ENCODE peak calls at places on chromosome 17, in six cellular contexts. R is HCT116, J is Panc1, X is transverse colon, P is HepG2, B is stomach. Y is an unnamed sample.

GRCh38 chr17:71516149-71516548 is 604.7 kb upstream of the SOX9 start:
- DNase-seq in X (no peak), B (no peak), R (no peak), P (no peak), J (no peak), Y (no peak)

GRCh38 chr17:73042225-73042624 is 50.3 kb downstream of the SLC39A11 start:
- DNase-seq in J (no peak), X (no peak), B (no peak), P (no peak), R (no peak), Y (no peak)

GRCh38 chr17:66835476-66835875 is 559 bp downstream of the CACNG5 start:
- DNase-seq in R (no peak), P (no peak), B (no peak), X (no peak), J (no peak), Y (no peak)

GRCh38 chr17:41913798-41914197 is 5.0 kb downstream of the ACLY start:
- DNase-seq in P (no peak), B (no peak), J (no peak), X (no peak), R (no peak), Y (no peak)

GRCh38 chr17:54891176-54891821 is 9.4 kb upstream of the TOM1L1 start:
- DNase-seq in B (no peak), J (no peak), R (peak), P (peak), X (no peak), Y (no peak)

GRCh38 chr17:81512984-81513668 is 527 bp upstream of the ACTG1 start:
- DNase-seq in B (peak), X (peak), P (peak), R (no peak), J (no peak), Y (peak)

GRCh38 chr17:7383742-7384488 is 3.0 kb downstream of the TNK1 start:
- DNase-seq in P (no peak), J (no peak), X (peak), B (peak), R (no peak), Y (no peak)

GRCh38 chr17:44115585-44116415 is 7.6 kb downstream of the HDAC5 start:
- DNase-seq in P (no peak), B (no peak), J (no peak), R (no peak), X (no peak), Y (no peak)

GRCh38 chr17:80475949-80476876 is at the start of gene NPTX1:
- DNase-seq in P (no peak), B (no peak), R (no peak), J (no peak), X (no peak), Y (no peak)

GRCh38 chr17:47280072-47280811 is 26.6 kb downstream of the ITGB3 start:
- DNase-seq in X (no peak), P (no peak), B (no peak), J (no peak), R (no peak), Y (no peak)

GRCh38 chr17:57113656-57114055 is 28.6 kb downstream of the AKAP1 start:
- DNase-seq in R (no peak), B (no peak), J (no peak), P (peak), X (no peak), Y (no peak)

GRCh38 chr17:35368086-35368824 is 5.2 kb downstream of the SLFN11 start:
- DNase-seq in R (no peak), X (peak), P (no peak), B (no peak), J (no peak), Y (no peak)

GRCh38 chr17:74427048-74427762 is 4.7 kb upstream of the GPRC5C start:
- DNase-seq in B (peak), P (peak), R (no peak), J (no peak), X (peak), Y (no peak)

GRCh38 chr17:17048106-17048505 is 5.8 kb downstream of the MPRIP start:
- DNase-seq in J (no peak), R (no peak), X (no peak), B (peak), P (no peak), Y (peak)

GRCh38 chr17:11898526-11899235 is 98.6 kb downstream of the ZNF18 start:
- DNase-seq in J (no peak), P (no peak), B (no peak), R (no peak), X (no peak), Y (no peak)

GRCh38 chr17:73901661-73902415 is 257.6 kb upstream of the SDK2 start:
- DNase-seq in B (peak), X (peak), R (no peak), J (no peak), P (no peak), Y (no peak)

GRCh38 chr17:27310548-27311110 is 16.7 kb downstream of the WSB1 start:
- DNase-seq in P (no peak), B (no peak), X (no peak), R (no peak), J (no peak), Y (no peak)

DNA sequence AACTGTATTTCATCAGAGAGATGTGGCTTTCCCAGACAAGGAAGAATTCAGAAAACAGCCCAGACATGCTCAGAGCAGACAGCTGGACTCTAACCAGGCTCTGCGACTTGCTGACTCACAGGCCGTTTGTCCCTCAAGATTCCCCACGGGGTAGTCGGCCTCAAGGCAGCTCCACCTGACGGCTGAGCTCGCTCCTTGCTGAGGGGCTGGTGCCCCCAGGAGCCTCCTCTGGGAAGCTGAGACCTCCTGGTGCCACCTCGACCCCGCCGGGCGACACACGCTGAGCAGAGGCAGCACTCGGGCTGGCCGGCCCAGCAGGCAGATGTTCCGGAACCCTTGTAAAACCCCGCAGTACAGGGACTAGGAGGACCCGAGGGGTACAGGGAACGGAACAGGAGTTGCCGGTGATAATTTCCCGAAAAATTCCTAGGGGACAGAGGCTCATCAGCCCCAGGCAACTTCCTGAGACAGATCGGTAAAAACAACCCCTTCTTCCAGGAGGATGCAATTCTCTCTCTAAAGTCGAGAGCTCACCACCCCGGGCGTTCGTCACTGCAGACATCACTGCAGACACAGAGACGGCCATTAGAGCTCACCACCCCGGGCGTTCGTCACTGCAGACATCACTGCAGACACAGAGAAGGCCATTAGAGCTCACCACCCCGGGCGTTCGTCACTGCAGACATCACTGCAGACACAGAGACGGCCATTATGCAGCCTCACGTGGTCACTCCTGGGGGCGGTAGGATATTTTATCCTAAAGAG is 19.9 kb downstream of the RPH3AL start:
- DNase-seq in R (no peak), X (no peak), J (no peak), B (no peak), P (no peak), Y (no peak)
- TF ChIP-seq POLR2AphosphoS5 in R (no peak), X (no peak), J (no peak), B (no peak), P (no peak), Y (no peak)

GRCh38 chr17:19339341-19339815 is 23.1 kb downstream of the B9D1 start:
- DNase-seq in R (no peak), P (no peak), J (no peak), X (no peak), B (peak), Y (no peak)
- TF ChIP-seq POLR2AphosphoS5 in R (no peak), P (no peak), J (no peak), X (no peak), B (no peak), Y (no peak)

DNA sequence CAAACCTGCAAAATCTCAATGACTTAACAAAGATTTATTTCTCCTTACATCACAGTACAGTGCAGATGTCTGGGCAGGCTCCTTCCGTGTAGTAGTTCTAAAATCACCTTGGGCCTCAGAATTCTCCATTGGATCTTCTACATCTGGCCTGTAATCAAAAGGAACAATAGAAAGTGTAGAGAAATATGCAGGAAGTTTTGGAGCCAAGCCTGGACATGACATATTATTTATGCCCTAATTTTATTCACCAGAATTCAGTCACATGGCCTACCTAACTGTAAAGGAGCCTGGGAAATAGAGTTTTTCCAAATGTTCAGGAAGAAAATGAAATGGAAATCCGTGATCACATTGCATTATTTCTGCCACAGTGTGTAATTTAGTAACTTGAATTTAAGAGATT is 58.2 kb downstream of the CYB561 start:
- DNase-seq in J (no peak), X (no peak), B (no peak), P (no peak), R (no peak), Y (no peak)
- TF ChIP-seq POLR2AphosphoS5 in J (no peak), X (no peak), B (no peak), P (no peak), R (no peak), Y (no peak)

GRCh38 chr17:78338860-78339259 is 21.0 kb downstream of the SOCS3 start:
- DNase-seq in R (peak), B (peak), X (peak), P (no peak), J (no peak), Y (no peak)

GRCh38 chr17:78335176-78335575 is 24.7 kb downstream of the SOCS3 start:
- DNase-seq in R (no peak), J (no peak), P (no peak), B (no peak), X (no peak), Y (no peak)

GRCh38 chr17:78341559-78342437 is 18.1 kb downstream of the SOCS3 start:
- DNase-seq in J (no peak), P (no peak), R (no peak), X (peak), B (peak), Y (peak)

GRCh38 chr17:78340183-78340955 is 19.5 kb downstream of the SOCS3 start:
- DNase-seq in P (no peak), R (no peak), B (no peak), J (no peak), X (no peak), Y (no peak)

GRCh38 chr17:78337244-78338109 is 22.4 kb downstream of the SOCS3 start:
- DNase-seq in J (no peak), R (no peak), P (no peak), X (peak), B (no peak), Y (peak)
- TF ChIP-seq POLR2AphosphoS5 in J (no peak), R (no peak), P (no peak), X (no peak), B (no peak), Y (no peak)

DNA sequence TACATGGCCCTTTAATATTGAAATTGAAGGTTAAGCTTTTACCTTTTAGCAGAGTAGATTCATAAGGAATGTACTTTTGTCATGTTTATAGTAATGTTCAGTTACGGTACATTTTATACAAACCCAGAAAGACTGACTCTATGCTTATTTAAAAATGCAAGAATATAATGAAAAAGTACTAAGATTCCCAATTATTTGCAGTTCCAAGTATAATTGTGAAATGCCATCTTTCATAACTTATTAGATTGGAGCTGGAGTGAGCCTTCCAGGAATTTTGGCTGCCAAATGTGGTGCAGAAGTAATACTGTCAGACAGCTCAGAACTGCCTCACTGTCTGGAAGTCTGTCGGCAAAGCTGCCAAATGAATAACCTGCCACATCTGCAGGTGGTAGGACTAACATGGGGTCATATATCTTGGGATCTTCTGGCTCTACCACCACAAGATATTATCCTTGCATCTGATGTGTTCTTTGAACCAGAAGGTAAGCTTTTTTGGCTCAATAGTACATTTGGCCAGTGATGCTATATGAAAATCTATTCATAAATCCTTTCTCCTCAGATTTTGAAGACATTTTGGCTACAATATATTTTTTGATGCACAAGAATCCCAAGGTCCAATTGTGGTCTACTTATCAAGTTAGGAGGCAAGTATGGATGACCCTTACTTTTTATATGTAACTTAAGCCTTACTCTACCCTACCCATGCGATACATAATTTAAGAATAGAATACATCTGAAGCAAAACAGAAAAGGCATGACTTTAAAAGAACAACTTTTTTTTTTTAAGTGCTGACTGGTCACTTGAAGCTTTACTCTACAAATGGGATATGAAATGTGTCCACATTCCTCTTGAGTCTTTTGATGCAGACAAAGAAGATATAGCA is 4.2 kb downstream of the SRSF2 start:
- DNase-seq in X (no peak), B (no peak), J (no peak), P (no peak), R (no peak), Y (no peak)
- TF ChIP-seq POLR2AphosphoS5 in X (no peak), B (no peak), J (peak), P (peak), R (peak), Y (no peak)

DNA sequence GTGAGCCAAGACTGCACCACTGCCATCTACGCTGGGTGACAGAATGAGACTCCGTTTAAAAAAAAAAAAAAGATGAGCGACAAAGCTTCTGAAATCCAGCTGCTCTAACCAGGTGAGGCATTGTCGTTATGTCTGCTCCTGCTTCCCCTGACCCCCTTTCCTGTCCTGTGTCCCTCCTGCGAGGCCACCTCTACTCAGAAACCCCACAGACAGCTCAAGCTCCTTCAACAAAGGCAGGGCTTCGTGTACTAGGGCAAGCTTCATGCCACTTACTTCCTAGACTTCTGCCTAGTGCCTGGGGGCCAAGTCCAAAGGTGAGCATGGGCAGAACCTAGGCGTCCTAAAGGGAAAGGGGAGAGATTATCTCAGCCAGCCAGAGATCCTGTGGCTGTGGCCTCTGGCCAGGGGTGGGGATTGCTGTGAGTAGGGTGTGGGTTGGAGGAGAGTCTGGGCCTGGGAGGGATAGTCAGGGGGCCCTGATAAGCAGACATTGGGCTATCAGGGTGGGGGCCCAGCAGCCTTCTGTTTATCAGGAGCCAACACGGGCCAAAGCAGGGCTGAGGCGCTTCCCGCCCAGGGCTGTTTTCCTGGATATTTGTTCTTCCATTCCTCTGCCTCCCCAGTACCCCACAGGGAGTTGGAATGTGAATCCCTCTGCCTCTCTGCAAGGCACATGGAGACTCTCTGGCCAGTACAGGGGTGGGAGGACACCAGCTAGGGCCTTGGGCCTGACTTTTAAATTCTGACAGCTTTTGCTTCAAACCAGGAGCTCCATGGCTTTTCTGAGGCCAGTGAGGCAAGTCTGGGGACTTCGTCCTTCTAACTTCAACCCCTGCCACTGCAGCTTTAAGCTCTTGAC is 10.4 kb downstream of the ERAL1 start:
- DNase-seq in J (no peak), B (peak), R (no peak), P (peak), X (peak), Y (no peak)
- TF ChIP-seq POLR2AphosphoS5 in J (no peak), B (no peak), R (no peak), P (no peak), X (peak), Y (no peak)